ENCODE peak calls at places on chromosomes 4 and X, in nine cellular contexts. Y is activated CD4-positive, alpha-beta T cell treated with anti-CD3 and anti-CD28 coated beads, Interleukin-2, amount 50 U/mL, for 1 hour; J is stimulated activated naive CD8-positive, alpha-beta T cell treated with anti-CD3 and anti-CD28 coated beads, Interleukin-15, amount 100 ng/mL, for 72 hours; A is NCI-H1436; W is neural crest cell; D is type B pancreatic cell; R is mucosa of gallbladder; P is natural killer cell; E is renal cortical epithelial cell. G is an unnamed sample.

GRCh38 chr4:176385601-176386000 is 65.8 kb downstream of the SPCS3 start:
- DNase-seq in W (no peak), A (no peak), Y (no peak), E (no peak), P (no peak), D (no peak), R (no peak), J (no peak), G (no peak)

GRCh38 chrX:109252789-109253188 is 229.1 kb downstream of the GUCY2F start:
- DNase-seq in A (no peak), P (no peak), Y (no peak), W (no peak), R (no peak), J (no peak), D (no peak), E (no peak), G (no peak)

GRCh38 chr4:77385124-77385969 is 220.3 kb upstream of the CXCL13 start:
- DNase-seq in R (peak), P (peak), D (peak), W (peak), E (peak), A (peak), Y (peak), J (peak), G (peak)

GRCh38 chrX:21166302-21166982 is 207.8 kb upstream of the CNKSR2 start:
- DNase-seq in J (no peak), W (no peak), E (peak), P (no peak), A (no peak), R (no peak), Y (no peak), D (no peak), G (no peak)

GRCh38 chr4:26782830-26783202 is 77.8 kb upstream of the STIM2 start:
- DNase-seq in Y (no peak), A (no peak), W (no peak), R (no peak), P (no peak), J (no peak), D (no peak), E (no peak), G (no peak)

GRCh38 chr4:127219247-127219646 is 413.5 kb upstream of the INTU start:
- DNase-seq in J (no peak), Y (no peak), W (no peak), D (no peak), E (no peak), R (no peak), P (no peak), A (no peak), G (no peak)

GRCh38 chrX:34768290-34768689 is 111.2 kb upstream of the TMEM47 start:
- DNase-seq in A (no peak), Y (no peak), P (no peak), J (no peak), W (no peak), E (no peak), D (no peak), R (no peak), G (no peak)

GRCh38 chr4:147704846-147705245 is 20.9 kb upstream of the PRMT9 start:
- DNase-seq in E (peak), W (no peak), R (no peak), J (no peak), P (no peak), Y (no peak), A (no peak), D (no peak), G (no peak)

GRCh38 chr4:76430519-76431388 is 4.3 kb upstream of the SHROOM3 start:
- DNase-seq in J (no peak), W (peak), A (peak), D (no peak), E (peak), Y (no peak), R (no peak), P (no peak), G (no peak)

GRCh38 chr4:15765306-15765705 is 12.8 kb upstream of the CD38 start:
- DNase-seq in E (no peak), R (no peak), D (no peak), Y (no peak), J (no peak), W (no peak), A (no peak), P (no peak), G (no peak)

GRCh38 chr4:108210989-108211725 is 42.4 kb upstream of the LEF1 start:
- DNase-seq in A (no peak), J (no peak), E (peak), W (no peak), R (no peak), D (no peak), Y (no peak), P (no peak), G (no peak)

GRCh38 chr4:76036855-76037254 is 985 bp upstream of the CXCL11 start:
- DNase-seq in E (no peak), W (no peak), Y (no peak), A (no peak), D (no peak), J (no peak), R (no peak), P (no peak), G (no peak)

GRCh38 chr4:140943486-140943885 is 187.3 kb upstream of the TBC1D9 start:
- DNase-seq in Y (no peak), P (no peak), W (no peak), A (no peak), D (no peak), E (peak), R (no peak), J (no peak), G (no peak)

G was measured in body of pancreas.